ENCODE peak calls at places on chromosomes 13 and 19, in seven cellular contexts. J is CD4-positive, alpha-beta memory T cell; X is thoracic aorta; P is fibroblast of lung; R is naive thymus-derived CD4-positive, alpha-beta T cell; L is heart left ventricle; Y is tibial artery. I is an unnamed sample.

GRCh38 chr19:4007836-4008539 is 452 bp downstream of the PIAS4 start:
- DNase-seq in Y (no peak), X (no peak), J (peak; percentile 6), P (no peak), L (no peak), R (no peak), I (no peak)

GRCh38 chr13:77584111-77584510 is 48.6 kb downstream of the SCEL start:
- DNase-seq in Y (no peak), P (peak; percentile 6), J (no peak), X (no peak), R (no peak), L (no peak), I (no peak)

GRCh38 chr13:23146811-23147245 is 34.0 kb upstream of the SGCG start:
- DNase-seq in J (no peak), R (no peak), P (no peak), L (no peak), X (no peak), Y (no peak), I (no peak)

GRCh38 chr13:29849731-29850212 is 645 bp downstream of the UBL3 start:
- DNase-seq in Y (peak; percentile 80), L (peak; percentile 81), J (no peak), R (no peak), X (peak; percentile 31), P (peak; percentile 82), I (peak; percentile 55)

GRCh38 chr19:1131718-1132552 is 28.1 kb downstream of the GPX4 start:
- DNase-seq in P (peak; percentile 93), X (peak; percentile 91), R (peak; percentile 85), J (peak; percentile 82), Y (peak; percentile 92), L (peak; percentile 94), I (peak; percentile 97)

GRCh38 chr19:32316034-32316433 is 29.4 kb upstream of the ZNF507 start:
- DNase-seq in L (no peak), X (no peak), R (no peak), P (no peak), Y (no peak), J (no peak), I (no peak)

GRCh38 chr13:89936256-89936655 is 1411.2 kb upstream of the MIR17HG start:
- DNase-seq in L (no peak), R (no peak), Y (no peak), P (no peak), X (no peak), J (no peak), I (no peak)

GRCh38 chr19:33505168-33505567 is 16.4 kb downstream of the PEPD start:
- DNase-seq in Y (no peak), R (no peak), L (no peak), P (peak; percentile 23), X (no peak), J (no peak), I (no peak)

GRCh38 chr13:75871059-75871458 is 234.9 kb downstream of the LMO7 start:
- DNase-seq in X (no peak), Y (no peak), P (no peak), L (no peak), R (no peak), J (no peak), I (no peak)

GRCh38 chr13:102138635-102139225 is 263.1 kb downstream of the FGF14 start:
- DNase-seq in P (no peak), X (no peak), J (no peak), Y (no peak), L (no peak), R (no peak), I (no peak)

DNA sequence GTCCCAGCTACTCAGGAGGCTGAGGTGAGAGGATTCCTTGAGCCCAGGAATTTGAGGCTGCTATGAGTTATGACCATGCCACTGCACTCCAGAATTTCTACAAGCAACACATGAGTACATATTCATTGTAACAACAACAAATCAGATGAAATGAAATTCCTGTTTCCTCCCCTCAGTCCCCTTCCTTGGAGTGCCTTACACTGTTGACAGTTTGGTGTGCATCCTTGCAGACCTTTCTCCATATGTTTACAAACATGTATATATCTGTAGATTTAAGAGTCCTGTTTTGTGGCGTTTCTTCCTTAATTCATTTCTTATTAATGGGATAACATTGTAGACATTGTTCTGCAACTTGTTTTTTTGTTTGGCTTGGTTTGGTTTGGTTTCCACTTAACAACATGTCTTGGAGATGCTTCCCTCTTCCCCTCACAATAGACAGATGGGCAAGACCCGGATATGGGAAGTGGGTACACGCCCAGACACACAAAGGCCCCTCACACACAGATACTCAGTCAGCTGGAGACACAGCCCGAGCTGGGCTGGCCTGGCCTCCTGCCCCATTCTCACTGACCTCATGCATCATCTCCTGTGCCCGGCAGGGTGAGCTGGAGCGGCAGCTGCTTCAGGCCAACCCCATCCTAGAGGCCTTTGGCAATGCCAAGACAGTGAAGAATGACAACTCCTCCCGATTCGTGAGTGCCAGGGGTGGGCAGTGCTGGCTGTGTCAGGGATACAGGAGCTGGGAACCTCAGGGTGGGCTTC is 21.7 kb downstream of the MYH14 start:
- DNase-seq in X (no peak), R (no peak), P (no peak), Y (no peak), J (no peak), L (no peak), I (no peak)
- H3K9me3 ChIP-seq in X (peaks cover 5% of the 10 kb centered on the region), R (peaks cover 9% of the 10 kb centered on the region), P (no peaks in the 10 kb centered on the region), Y (peaks cover 5% of the 10 kb centered on the region), J (no peaks in the 10 kb centered on the region), L (peaks cover 3% of the 10 kb centered on the region), I (no peaks in the 10 kb centered on the region)

DNA sequence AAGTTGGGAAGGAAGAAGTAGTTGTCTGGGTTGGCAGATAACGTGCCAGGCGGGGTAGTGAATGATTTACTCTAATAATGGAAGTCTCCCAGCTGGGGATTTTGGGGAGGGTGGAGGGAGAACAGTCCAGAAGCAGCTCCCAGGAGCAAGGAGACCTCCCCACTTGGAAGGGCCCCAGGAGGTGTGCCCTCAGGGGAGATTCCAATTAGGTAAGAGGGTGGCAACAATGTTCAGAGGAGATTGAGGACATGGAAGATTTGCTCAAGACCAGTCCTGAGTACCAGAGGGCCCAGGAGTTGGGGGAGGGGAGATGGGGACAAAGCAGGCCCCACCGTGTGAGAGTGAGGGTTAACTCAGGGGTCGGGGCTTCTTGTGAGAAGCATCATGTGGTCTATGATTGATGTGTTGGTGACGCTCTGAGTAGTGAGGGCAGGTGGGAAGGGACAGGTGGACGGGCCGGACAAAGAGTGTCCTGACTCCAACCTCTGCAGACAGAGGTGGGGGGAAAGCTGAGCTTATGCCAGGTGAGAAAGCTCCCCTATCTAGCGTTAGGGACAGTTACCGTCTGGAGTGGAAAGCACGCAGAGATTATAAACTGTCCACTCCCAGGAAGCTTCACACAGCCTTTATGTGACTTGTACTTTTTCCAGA is 3.5 kb downstream of the SPINT2 start:
- DNase-seq in L (no peak), P (no peak), R (no peak), X (no peak), J (no peak), Y (no peak), I (no peak)
- H3K27ac ChIP-seq in L (no peak overlapping the region), P (no peak overlapping the region), R (no peak overlapping the region), X (peak overlapping the region; percentile 100), J (no peak overlapping the region), Y (peak overlapping the region; percentile 49), I (peak overlapping the region; percentile 98)

DNA sequence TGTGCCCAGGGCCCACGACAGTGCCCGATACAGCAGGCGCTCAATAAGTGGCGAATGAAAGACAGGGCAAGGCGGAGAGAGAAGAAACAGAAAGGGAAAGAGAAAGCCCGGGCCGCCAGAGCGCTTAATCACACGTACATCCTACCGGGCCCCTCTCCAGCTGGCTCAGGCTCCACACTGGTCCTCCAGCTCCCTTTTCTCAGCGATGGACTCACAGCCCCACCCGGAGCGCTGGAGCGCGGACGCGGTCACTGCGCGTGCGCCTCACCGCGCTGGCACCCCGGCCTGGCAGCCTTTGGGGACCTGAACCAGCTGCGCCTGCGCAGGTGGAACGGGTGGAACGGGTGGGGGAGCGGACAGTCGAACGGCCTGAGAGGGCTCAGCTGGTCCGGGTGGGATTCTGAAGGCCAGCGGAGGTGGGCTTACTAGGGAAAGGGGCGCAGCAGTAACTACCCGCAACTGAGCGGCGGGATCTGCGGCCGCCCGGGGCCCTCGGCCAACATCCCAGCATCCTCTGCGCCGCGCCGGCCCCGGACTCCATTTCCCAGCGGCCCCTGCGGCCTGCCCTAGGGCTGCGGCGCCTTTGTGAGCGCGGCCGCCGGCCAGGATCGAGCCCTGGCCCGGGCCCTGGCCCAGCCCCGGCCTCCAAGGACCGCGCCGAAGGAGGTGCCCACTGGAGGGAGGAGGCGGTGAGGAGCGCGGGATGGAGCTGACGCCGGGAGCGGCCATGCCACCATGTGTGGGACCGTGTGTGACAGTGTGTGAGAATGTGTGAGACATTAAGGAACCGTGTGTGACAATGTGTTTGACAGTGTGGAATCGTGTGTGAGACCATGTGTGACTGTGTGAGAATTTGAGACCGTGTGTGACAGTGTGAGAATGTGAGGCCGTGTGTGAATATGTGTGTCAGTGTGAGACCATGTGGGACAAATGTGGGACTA is at the start of gene ZNF583:
- DNase-seq in Y (peak; percentile 98), R (peak; percentile 90), X (peak; percentile 92), J (peak; percentile 94), P (peak; percentile 97), L (peak; percentile 98), I (peak; percentile 87)
- H3K4me3 ChIP-seq in Y (peak within 1 kb of the TSS; percentile 70), R (peak within 1 kb of the TSS; percentile 86), X (peak within 1 kb of the TSS; percentile 76), J (peak within 1 kb of the TSS; percentile 96), P (peak within 1 kb of the TSS; percentile 96), L (peak within 1 kb of the TSS; percentile 76), I (peak within 1 kb of the TSS; percentile 88)

GRCh38 chr13:19179916-19180315 is 1.7 kb downstream of the TUBA3C start:
- DNase-seq in L (no peak), X (no peak), Y (no peak), R (no peak), J (no peak), P (no peak), I (no peak)

GRCh38 chr13:19182536-19182935 is 912 bp upstream of the TUBA3C start:
- DNase-seq in P (no peak), Y (no peak), X (no peak), R (no peak), L (no peak), J (no peak), I (no peak)

GRCh38 chr13:19178901-19179593 is 2.6 kb downstream of the TUBA3C start:
- DNase-seq in Y (no peak), X (no peak), P (no peak), L (no peak), R (no peak), J (no peak), I (no peak)

GRCh38 chr13:19181621-19182485 is at the start of gene TUBA3C:
- DNase-seq in Y (no peak), P (no peak), X (no peak), L (no peak), J (no peak), R (no peak), I (peak; percentile 33)

DNA sequence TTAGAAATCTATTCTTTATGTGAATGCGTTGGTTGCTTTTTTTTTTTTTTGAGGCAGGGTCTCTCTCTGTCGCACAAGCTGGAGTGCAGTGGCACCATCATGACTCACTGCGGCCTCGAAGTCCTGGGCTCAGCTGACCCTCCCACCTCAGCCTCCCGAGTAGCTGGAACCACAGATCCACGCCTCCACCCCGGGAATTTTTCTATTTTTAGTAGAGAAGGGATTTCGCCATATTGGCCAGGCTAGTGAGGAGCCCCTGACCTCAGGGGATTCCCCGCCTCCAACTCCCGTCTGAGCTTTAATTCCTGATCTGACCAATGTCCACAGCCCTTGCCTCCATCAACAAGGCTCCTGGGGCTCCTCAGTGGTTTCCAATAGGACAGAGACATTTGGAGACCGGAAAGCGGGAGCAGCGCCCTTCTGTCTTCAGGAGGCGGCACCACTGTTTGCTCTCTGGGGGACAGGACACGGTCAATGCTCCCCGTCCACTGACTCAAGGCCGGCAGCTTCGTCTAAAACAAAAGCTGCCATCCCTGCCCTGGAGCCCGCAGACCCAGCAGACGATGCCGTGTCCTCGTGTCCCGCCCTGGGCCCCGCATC is 503 bp downstream of the TUBA3C start:
- DNase-seq in L (no peak), J (no peak), R (no peak), X (no peak), Y (no peak), P (no peak), I (no peak)
- H3K9me3 ChIP-seq in L (no peaks in the 10 kb centered on the region), J (no peaks in the 10 kb centered on the region), R (no peaks in the 10 kb centered on the region), X (no peaks in the 10 kb centered on the region), Y (no peaks in the 10 kb centered on the region), P (no peaks in the 10 kb centered on the region), I (no peaks in the 10 kb centered on the region)

I was measured in Peyer's patch.